ENCODE peak calls at places on chromosome 2, in five cellular contexts. M is GM12878, J is K562, O is A549, U is H1. E is an unnamed sample.
A peak's percentile ranks its signal among the peaks of the same experiment; 100 is the strongest.

GRCh38 chr2:45085487-45085886 is 76.2 kb upstream of the SIX2 start:
- DNase-seq in M (no peak), J (no peak), O (no peak), U (no peak), E (no peak)

GRCh38 chr2:123164216-123164615 is 860.9 kb upstream of the CNTNAP5 start:
- DNase-seq in M (no peak), J (no peak), O (no peak), U (no peak), E (no peak)

GRCh38 chr2:207042841-207043240 is 103.5 kb downstream of the CPO start:
- DNase-seq in M (no peak), J (no peak), O (no peak), U (no peak), E (no peak)

GRCh38 chr2:160428425-160428763 is 65.2 kb downstream of the RBMS1 start:
- DNase-seq in M (no peak), J (no peak), O (no peak), U (no peak), E (no peak)

GRCh38 chr2:79591281-79591680 is 78.4 kb downstream of the CTNNA2 start:
- DNase-seq in M (no peak), J (no peak), O (no peak), U (no peak), E (no peak)

GRCh38 chr2:47654790-47655562 is 128.0 kb upstream of the MSH6 start:
- DNase-seq in M (peak; percentile 60), J (no peak), O (no peak), U (no peak), E (no peak)

GRCh38 chr2:241218131-241219029 is 29.9 kb downstream of the ANO7 start:
- DNase-seq in M (peak; percentile 17), J (peak; percentile 77), O (peak; percentile 57), U (no peak), E (peak; percentile 31)

GRCh38 chr2:212686285-212686895 is 147.8 kb upstream of the ERBB4 start:
- DNase-seq in M (peak; percentile 60), J (peak; percentile 20), O (peak; percentile 60), U (peak; percentile 7), E (peak; percentile 73)

GRCh38 chr2:133400411-133400810 is 167.9 kb downstream of the NCKAP5 start:
- DNase-seq in M (no peak), J (no peak), O (no peak), U (no peak), E (no peak)

GRCh38 chr2:181431674-181432073 is 25.5 kb upstream of the ITGA4 start:
- DNase-seq in M (no peak), J (no peak), O (no peak), U (no peak), E (no peak)

GRCh38 chr2:101985101-101985792 is 6.5 kb upstream of the IL1R2 start:
- DNase-seq in M (no peak), J (no peak), O (no peak), U (no peak), E (no peak)

GRCh38 chr2:45237850-45238542 is 228.7 kb upstream of the SIX2 start:
- DNase-seq in M (no peak), J (no peak), O (peak; percentile 84), U (no peak), E (peak; percentile 95)

GRCh38 chr2:234329202-234329930 is 167.5 kb downstream of the ARL4C start:
- DNase-seq in M (no peak), J (no peak), O (no peak), U (no peak), E (peak; percentile 40)

GRCh38 chr2:11028407-11028916 is 116.7 kb downstream of the KCNF1 start:
- DNase-seq in M (no peak), J (no peak), O (no peak), U (no peak), E (no peak)
- TF ChIP-seq CTCF in M (no peak), J (no peak), O (no peak), U (no peak), E (no peak)

DNA sequence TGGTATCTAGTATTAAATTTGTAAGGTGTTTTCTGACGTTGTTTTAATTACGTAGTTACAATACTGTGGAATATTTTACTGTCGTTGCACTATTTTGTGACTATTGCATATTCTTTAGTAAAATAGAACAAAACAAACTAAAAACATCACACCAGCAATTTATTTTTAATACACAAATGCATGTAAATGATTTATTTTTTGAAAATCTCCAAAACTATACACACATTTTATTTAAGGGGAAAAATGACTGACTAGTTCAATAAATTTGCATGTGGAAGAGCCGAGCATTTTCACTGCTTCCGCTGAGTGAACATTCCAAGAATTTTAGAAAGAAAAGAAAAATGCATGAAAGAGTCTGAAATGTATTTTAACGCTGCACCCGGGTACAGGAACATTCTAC is 257.6 kb downstream of the MEIS1 start:
- DNase-seq in M (no peak), J (no peak), O (no peak), U (no peak), E (no peak)
- TF ChIP-seq RFX5 in M (no peak), J (no peak), O (no peak), U (no peak), E (no peak)

DNA sequence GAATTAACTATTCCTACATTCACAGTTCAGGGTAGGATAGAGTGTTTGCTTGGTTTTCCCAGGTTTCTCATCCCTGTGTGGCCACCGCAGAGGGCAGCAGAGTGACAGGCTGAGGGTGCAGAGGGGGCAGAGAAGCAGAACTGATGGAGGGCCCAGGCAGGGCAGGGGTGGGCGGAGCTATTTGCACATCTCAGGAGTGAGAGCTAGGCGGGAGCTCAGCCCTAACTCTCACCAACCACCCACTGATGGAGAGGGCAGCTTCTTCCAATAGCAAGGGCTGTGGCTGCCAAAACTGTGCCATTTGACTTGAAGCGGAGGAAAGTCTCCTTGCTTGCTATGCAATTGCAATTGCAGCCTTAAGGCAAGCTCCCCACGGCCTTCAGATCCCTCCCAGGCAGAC is 12.0 kb upstream of the DARS1 start:
- DNase-seq in M (no peak), J (no peak), O (no peak), U (peak; percentile 51), E (no peak)
- TF ChIP-seq CTCF in M (peak; percentile 27), J (no peak), O (no peak), U (peak; percentile 77), E (no peak)

DNA sequence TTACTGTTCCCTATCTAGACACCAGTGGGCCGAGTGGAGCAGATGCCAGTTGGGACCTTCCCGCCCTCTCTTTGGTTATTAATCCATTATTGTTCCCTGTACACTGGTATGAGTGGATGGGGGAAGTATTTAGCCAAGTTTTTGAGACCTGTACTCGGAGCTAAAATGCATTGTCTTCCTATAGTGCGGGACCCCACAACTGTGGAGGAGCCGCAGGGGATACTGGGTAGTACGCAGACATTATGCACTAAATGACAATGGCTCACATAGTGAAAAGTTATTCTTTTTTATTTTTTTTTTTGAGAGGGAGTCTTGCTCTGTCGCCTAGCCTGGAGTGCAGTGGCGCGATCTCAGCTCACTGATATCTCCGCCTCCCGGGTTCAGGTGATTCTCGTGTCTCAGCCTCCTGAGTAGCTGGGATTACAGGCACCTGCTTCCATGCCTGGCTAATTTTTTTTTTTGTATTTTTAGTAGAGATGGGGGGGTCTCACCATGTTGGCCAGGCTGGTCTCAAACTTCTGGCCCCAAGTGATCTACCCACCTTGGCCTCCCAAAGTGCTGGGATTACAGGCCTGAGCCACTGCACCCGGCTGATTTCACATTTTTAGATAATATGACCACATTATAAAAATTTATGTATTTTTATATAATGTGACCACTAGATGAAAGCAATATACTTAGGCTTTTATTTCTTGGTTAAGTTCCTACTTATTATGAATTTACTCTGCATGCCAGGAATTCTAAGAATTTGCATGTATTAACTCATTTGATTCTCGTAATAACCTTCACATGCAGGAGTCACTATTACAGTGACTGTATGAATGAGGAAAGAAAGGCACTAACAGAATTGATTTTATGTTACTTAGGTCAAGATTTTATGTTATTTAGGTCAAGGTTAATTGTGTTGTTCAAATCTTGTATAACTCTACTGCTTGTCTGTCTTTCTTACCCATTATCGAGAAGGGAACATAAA is 25.9 kb upstream of the CASP8 start:
- DNase-seq in M (no peak), J (no peak), O (no peak), U (no peak), E (peak; percentile 46)
- TF ChIP-seq RFX5 in M (no peak), J (no peak), O (no peak), U (no peak), E (no peak)

DNA sequence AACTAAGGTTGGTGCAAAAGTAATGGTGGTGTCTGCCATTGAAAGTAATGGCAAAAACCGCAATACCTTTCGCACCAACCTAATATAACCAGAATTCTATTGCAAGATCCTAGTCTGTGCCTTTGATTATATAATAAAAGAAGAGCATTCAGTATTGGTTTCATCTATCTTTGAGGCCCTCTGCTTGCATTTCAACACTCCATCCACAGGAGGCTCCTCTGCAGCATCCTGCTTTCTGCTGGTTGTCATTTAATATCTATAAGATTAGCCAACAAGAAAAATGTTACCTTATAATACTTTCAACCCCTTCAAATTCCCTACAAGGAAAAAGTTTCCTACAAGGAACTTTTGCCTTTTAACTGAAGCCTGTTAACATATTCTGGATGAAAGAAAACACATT is 139.2 kb downstream of the CDCA7 start:
- DNase-seq in M (no peak), J (no peak), O (no peak), U (no peak), E (no peak)
- TF ChIP-seq CTCF in M (no peak), J (no peak), O (no peak), U (peak; percentile 9), E (peak; percentile 20)

GRCh38 chr2:232873292-232873908 is 3.3 kb downstream of the SNORC start:
- DNase-seq in M (no peak), J (no peak), O (no peak), U (no peak), E (no peak)
- TF ChIP-seq RFX5 in M (no peak), J (no peak), O (no peak), U (no peak), E (no peak)

GRCh38 chr2:158712791-158713522 is 82.2 kb upstream of the DAPL1 start:
- DNase-seq in M (no peak), J (no peak), O (no peak), U (no peak), E (no peak)
- TF ChIP-seq CTCF in M (no peak), J (no peak), O (no peak), U (no peak), E (no peak)

GRCh38 chr2:129925381-129925780 is 54.1 kb upstream of the RAB6C start:
- DNase-seq in M (no peak), J (no peak), O (no peak), U (no peak), E (no peak)

GRCh38 chr2:129923265-129924141 is 56.0 kb upstream of the RAB6C start:
- DNase-seq in M (no peak), J (peak; percentile 63), O (peak; percentile 58), U (peak; percentile 58), E (peak; percentile 37)

GRCh38 chr2:129918604-129919003 is 60.9 kb upstream of the RAB6C start:
- DNase-seq in M (no peak), J (no peak), O (no peak), U (no peak), E (no peak)

GRCh38 chr2:129927696-129928095 is 51.8 kb upstream of the RAB6C start:
- DNase-seq in M (no peak), J (no peak), O (no peak), U (no peak), E (no peak)

DNA sequence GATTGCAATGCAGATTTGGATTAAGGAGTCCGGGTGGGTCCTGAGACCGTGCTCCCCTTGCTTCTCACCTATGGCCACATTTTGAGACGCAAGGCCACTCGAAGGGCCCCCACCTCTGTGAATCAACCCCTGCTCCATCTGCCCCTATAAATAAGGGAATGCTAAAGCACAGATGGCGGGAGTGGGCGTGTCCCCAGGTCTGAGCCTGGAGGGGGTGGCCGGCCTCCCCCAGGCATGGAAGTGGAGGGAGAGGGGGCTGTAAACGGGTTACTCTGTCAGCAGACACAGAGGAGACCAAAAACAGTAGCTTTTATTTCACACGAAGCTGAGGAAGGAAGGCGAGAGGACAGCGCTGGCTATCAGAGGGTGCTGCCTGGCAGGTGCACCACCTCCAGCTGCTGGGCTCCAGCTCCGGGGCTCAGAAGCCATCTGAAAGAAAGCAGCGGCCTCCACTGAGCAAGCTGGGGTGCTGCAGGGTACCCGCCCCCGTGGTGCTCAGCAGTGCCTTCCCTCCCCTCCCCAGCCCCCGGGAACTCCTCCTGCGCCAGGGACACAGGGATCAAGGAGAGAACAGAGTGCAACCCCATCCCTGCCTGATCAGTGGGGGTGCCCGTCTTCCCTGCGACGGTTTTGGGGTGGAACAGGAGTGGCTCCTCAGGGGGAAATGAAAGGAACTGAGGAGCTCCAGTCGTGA is 56.7 kb upstream of the RAB6C start:
- DNase-seq in M (no peak), J (no peak), O (no peak), U (no peak), E (no peak)
- TF ChIP-seq RFX5 in M (no peak), J (no peak), O (no peak), U (no peak), E (no peak)